ENCODE peak calls at places on chromosomes 13 and 19, in four cellular contexts. C, Y, D and J are unnamed samples.

GRCh38 chr13:113366031-113366588 is 2.2 kb upstream of the GRTP1 start:
- DNase-seq in C (no peak), Y (no peak), D (no peak), J (peak; percentile 84)

GRCh38 chr19:42253245-42254082 is 1.5 kb downstream of the ERF start:
- DNase-seq in C (peak; percentile 45), D (peak; percentile 55), Y (peak; percentile 67), J (no peak)

GRCh38 chr13:101490400-101491015 is 38.0 kb downstream of the ITGBL1 start:
- DNase-seq in Y (no peak), C (no peak), D (no peak), J (no peak)

GRCh38 chr13:97141564-97142005 is 80.5 kb upstream of the MBNL2 start:
- DNase-seq in D (no peak), Y (peak; percentile 89), C (no peak), J (no peak)

GRCh38 chr13:113559901-113560644 is 24.5 kb upstream of the TFDP1 start:
- DNase-seq in D (no peak), C (no peak), Y (no peak), J (peak; percentile 56)

GRCh38 chr13:40681341-40682051 is 15.1 kb upstream of the FOXO1 start:
- DNase-seq in Y (peak; percentile 52), C (no peak), D (no peak), J (peak; percentile 67)

GRCh38 chr19:37979547-37980082 is 72.6 kb downstream of the SIPA1L3 start:
- DNase-seq in D (no peak), C (no peak), Y (peak; percentile 75), J (no peak)

GRCh38 chr13:97223711-97224461 is 1.8 kb downstream of the MBNL2 start:
- DNase-seq in C (no peak), Y (peak; percentile 95), D (peak; percentile 73), J (no peak)

GRCh38 chr19:34327851-34328250 is 37.1 kb upstream of the GPI start:
- DNase-seq in Y (no peak), D (no peak), C (no peak), J (no peak)

GRCh38 chr19:54231077-54231931 is 8.5 kb upstream of the LILRB3 start:
- DNase-seq in C (peak; percentile 73), Y (peak; percentile 87), D (peak; percentile 91), J (peak; percentile 95)

GRCh38 chr19:18833141-18833476 is 1.4 kb downstream of the UPF1 start:
- DNase-seq in Y (peak; percentile 35), D (no peak), C (no peak), J (no peak)

GRCh38 chr13:109152311-109152820 is 523.0 kb downstream of the MYO16 start:
- DNase-seq in D (no peak), Y (no peak), C (no peak), J (no peak)

GRCh38 chr13:100110269-100110668 is 21.4 kb downstream of the PCCA start:
- DNase-seq in C (no peak), Y (no peak), D (no peak), J (no peak)

GRCh38 chr19:41637484-41637883 is 10.6 kb upstream of the CEACAM4 start:
- DNase-seq in C (no peak), D (no peak), Y (no peak), J (no peak)

GRCh38 chr13:94711561-94712286 is 621 bp downstream of the SOX21 start:
- DNase-seq in D (peak; percentile 81), C (no peak), Y (peak; percentile 76), J (peak; percentile 84)

GRCh38 chr19:39335168-39335567 is 675 bp downstream of the GMFG start:
- DNase-seq in D (no peak), C (no peak), Y (no peak), J (no peak)